ENCODE peak calls at places on chromosome 11, in eight cellular contexts. D, U, V, Q, M, J, T and Z are unnamed samples.

GRCh38 chr11:2041963-2042362 is 44.3 kb upstream of the H19 start:
- DNase-seq in V (no peak), T (no peak), D (no peak), U (no peak), J (no peak), M (no peak), Q (no peak), Z (no peak)

GRCh38 chr11:129743029-129743846 is 72.4 kb upstream of the TMEM45B start:
- DNase-seq in T (no peak), V (no peak), Q (no peak), J (peak; percentile 39), M (no peak), D (no peak), U (no peak), Z (no peak)

GRCh38 chr11:134466035-134466908 is 54.2 kb upstream of the B3GAT1 start:
- DNase-seq in T (no peak), M (no peak), J (no peak), D (no peak), Q (no peak), U (no peak), V (no peak), Z (no peak)

GRCh38 chr11:67433536-67434394 is 3.7 kb downstream of the PTPRCAP start:
- DNase-seq in T (no peak), D (no peak), Q (no peak), U (no peak), M (no peak), V (no peak), J (no peak), Z (no peak)

GRCh38 chr11:120807414-120808150 is 216.3 kb upstream of the TBCEL start:
- DNase-seq in T (no peak), J (no peak), V (no peak), U (no peak), D (no peak), Q (no peak), M (peak; percentile 7), Z (no peak)

GRCh38 chr11:3952715-3953114 is 97.3 kb downstream of the STIM1 start:
- DNase-seq in D (no peak), U (no peak), Q (no peak), T (no peak), V (no peak), M (no peak), J (no peak), Z (no peak)

GRCh38 chr11:115745041-115745440 is 240.8 kb upstream of the CADM1 start:
- DNase-seq in U (no peak), T (no peak), M (no peak), V (no peak), Q (no peak), J (no peak), D (no peak), Z (no peak)

GRCh38 chr11:73157141-73158010 is 15.3 kb upstream of the FCHSD2 start:
- DNase-seq in J (no peak), U (no peak), M (no peak), Q (peak; percentile 35), T (no peak), D (no peak), V (no peak), Z (no peak)

GRCh38 chr11:44575288-44575672 is 9.8 kb downstream of the CD82 start:
- DNase-seq in M (no peak), U (no peak), T (no peak), J (no peak), Q (no peak), D (no peak), V (no peak), Z (no peak)

GRCh38 chr11:129766858-129767604 is 48.6 kb upstream of the TMEM45B start:
- DNase-seq in Q (no peak), J (no peak), V (no peak), U (peak; percentile 78), T (no peak), M (peak; percentile 53), D (no peak), Z (no peak)

GRCh38 chr11:12224537-12224893 is 114.1 kb downstream of the MICAL2 start:
- DNase-seq in J (peak; percentile 85), Q (peak; percentile 38), V (no peak), M (no peak), D (peak; percentile 85), T (peak; percentile 63), U (no peak), Z (no peak)

GRCh38 chr11:35675901-35676610 is 13.5 kb downstream of the TRIM44 start:
- DNase-seq in J (no peak), D (no peak), Q (peak; percentile 8), M (no peak), V (no peak), T (no peak), U (no peak), Z (no peak)

GRCh38 chr11:122714021-122714420 is 58.5 kb downstream of the UBASH3B start:
- DNase-seq in D (no peak), M (no peak), Q (no peak), T (no peak), V (no peak), U (no peak), J (no peak), Z (no peak)